ENCODE peak calls at places on chromosome 11, in eight cellular contexts. D is stimulated activated CD4-positive, alpha-beta T cell treated with anti-CD3 and anti-CD28 coated beads, Interleukin-15, amount 100 ng/mL, for 1 hour; S is upper lobe of right lung; K is GM12891; L is T-helper 2 cell; I is activated T-cell treated with anti-CD3 and anti-CD28 coated beads, Interleukin-2, amount 50 U/mL, for 24 hours; U is NCI-H2171; G is germinal center. Q is an unnamed sample.

GRCh38 chr11:117817213-117818035 is 7.1 kb downstream of the FXYD2 start:
- DNase-seq in D (peak), S (peak), K (no peak), L (peak), I (peak), U (peak), G (peak), Q (peak)

GRCh38 chr11:122807731-122808485 is 30.4 kb upstream of the CRTAM start:
- DNase-seq in D (no peak), S (no peak), K (no peak), L (no peak), I (no peak), U (no peak), G (no peak), Q (no peak)

GRCh38 chr11:442611-443081 is 835 bp upstream of the ANO9 start:
- DNase-seq in D (no peak), S (no peak), K (no peak), L (no peak), I (no peak), U (no peak), G (no peak), Q (no peak)

GRCh38 chr11:102716527-102716926 is 8.2 kb downstream of the MMP8 start:
- DNase-seq in D (no peak), S (no peak), K (no peak), L (no peak), I (no peak), U (no peak), G (no peak), Q (no peak)

GRCh38 chr11:64060861-64061444 is 25.2 kb downstream of the FLRT1 start:
- DNase-seq in D (peak), S (peak), K (peak), L (peak), I (peak), U (peak), G (peak), Q (no peak)

GRCh38 chr11:26936109-26936508 is 57.8 kb upstream of the FIBIN start:
- DNase-seq in D (no peak), S (no peak), K (no peak), L (no peak), I (no peak), U (no peak), G (no peak), Q (no peak)

GRCh38 chr11:119721129-119722120 is 7.6 kb downstream of the NECTIN1 start:
- DNase-seq in D (no peak), S (no peak), K (no peak), L (no peak), I (no peak), U (no peak), G (no peak), Q (no peak)

GRCh38 chr11:47143322-47143721 is 33.4 kb downstream of the ARFGAP2 start:
- DNase-seq in D (no peak), S (no peak), K (no peak), L (no peak), I (no peak), U (no peak), G (no peak), Q (no peak)

GRCh38 chr11:13064593-13064992 is 55.5 kb downstream of the RASSF10 start:
- DNase-seq in D (no peak), S (no peak), K (no peak), L (no peak), I (no peak), U (no peak), G (no peak), Q (no peak)

GRCh38 chr11:61277973-61278565 is 17.0 kb downstream of the VWCE start:
- DNase-seq in D (no peak), S (no peak), K (no peak), L (no peak), I (no peak), U (no peak), G (no peak), Q (no peak)

GRCh38 chr11:103845331-103845730 is 191.1 kb upstream of the DDI1 start:
- DNase-seq in D (no peak), S (no peak), K (no peak), L (no peak), I (no peak), U (no peak), G (no peak), Q (no peak)

GRCh38 chr11:76160856-76161255 is 45.4 kb downstream of the WNT11 start:
- DNase-seq in D (no peak), S (no peak), K (no peak), L (no peak), I (no peak), U (no peak), G (no peak), Q (no peak)

GRCh38 chr11:70060611-70061293 is 17.4 kb upstream of the ANO1 start:
- DNase-seq in D (no peak), S (no peak), K (no peak), L (no peak), I (no peak), U (no peak), G (no peak), Q (no peak)

GRCh38 chr11:12810497-12810896 is 136.3 kb downstream of the TEAD1 start:
- DNase-seq in D (no peak), S (no peak), K (no peak), L (no peak), I (no peak), U (no peak), G (no peak), Q (no peak)

GRCh38 chr11:108985611-108986279 is 320.9 kb downstream of the DDX10 start:
- DNase-seq in D (no peak), S (no peak), K (no peak), L (no peak), I (no peak), U (no peak), G (no peak), Q (no peak)

GRCh38 chr11:88398372-88399140 is 61.0 kb upstream of the CTSC start:
- DNase-seq in D (no peak), S (no peak), K (no peak), L (no peak), I (no peak), U (no peak), G (no peak), Q (no peak)

GRCh38 chr11:128448487-128448886 is 138.9 kb downstream of the ETS1 start:
- DNase-seq in D (no peak), S (no peak), K (no peak), L (no peak), I (no peak), U (no peak), G (no peak), Q (no peak)

GRCh38 chr11:8652140-8652539 is 30.3 kb downstream of the TRIM66 start:
- DNase-seq in D (no peak), S (no peak), K (no peak), L (no peak), I (no peak), U (no peak), G (no peak), Q (no peak)

GRCh38 chr11:2742611-2743426 is 43.0 kb upstream of the KCNQ1OT1 start:
- DNase-seq in D (no peak), S (peak), K (no peak), L (no peak), I (no peak), U (no peak), G (no peak), Q (no peak)

GRCh38 chr11:122178795-122179194 is 62.8 kb upstream of the BLID start:
- DNase-seq in D (no peak), S (no peak), K (no peak), L (no peak), I (no peak), U (no peak), G (no peak), Q (no peak)

GRCh38 chr11:10561043-10561818 is 7.2 kb downstream of the LYVE1 start:
- DNase-seq in D (no peak), S (no peak), K (no peak), L (no peak), I (no peak), U (no peak), G (no peak), Q (no peak)

GRCh38 chr11:120210651-120211521 is at the start of gene OAF:
- DNase-seq in D (peak), S (peak), K (peak), L (no peak), I (peak), U (no peak), G (peak), Q (peak)

GRCh38 chr11:78158987-78159662 is 19.7 kb upstream of the ALG8 start:
- DNase-seq in D (no peak), S (no peak), K (no peak), L (no peak), I (no peak), U (no peak), G (no peak), Q (no peak)

Q was measured in Jurkat, Clone E6-1.